ENCODE peak calls at places on chromosomes 4 and X, in six cellular contexts. K is nephron progenitor cell, S is GM10248, Q is psoas muscle, W is A549, E is AG09309. R is an unnamed sample.

GRCh38 chr4:26803462-26803861 is 57.2 kb upstream of the STIM2 start:
- DNase-seq in K (peak), S (no peak), Q (no peak), W (no peak), E (no peak), R (no peak)

GRCh38 chr4:78551420-78552351 is at the start of gene ANXA3:
- DNase-seq in K (peak), S (peak), Q (peak), W (no peak), E (no peak), R (peak)

GRCh38 chr4:173461170-173461569 is 62.3 kb upstream of the SCRG1 start:
- DNase-seq in K (no peak), S (no peak), Q (no peak), W (no peak), E (no peak), R (no peak)

GRCh38 chr4:6022607-6023288 is 4.5 kb upstream of the C4orf50 start:
- DNase-seq in K (no peak), S (no peak), Q (no peak), W (no peak), E (no peak), R (no peak)

GRCh38 chrX:120746153-120746552 is 116.3 kb upstream of the C1GALT1C1 start:
- DNase-seq in K (no peak), S (no peak), Q (no peak), W (no peak), E (no peak), R (no peak)

GRCh38 chr4:106773106-106773905 is 262.8 kb downstream of the DKK2 start:
- DNase-seq in K (no peak), S (no peak), Q (no peak), W (no peak), E (peak), R (no peak)

GRCh38 chr4:41390661-41391060 is 133.9 kb downstream of the UCHL1 start:
- DNase-seq in K (no peak), S (no peak), Q (no peak), W (no peak), E (no peak), R (no peak)

GRCh38 chr4:6942238-6942800 is 32.7 kb downstream of the TBC1D14 start:
- DNase-seq in K (no peak), S (peak), Q (no peak), W (peak), E (peak), R (peak)

GRCh38 chrX:120020305-120020704 is 57.2 kb downstream of the RHOXF2B start:
- DNase-seq in K (no peak), S (no peak), Q (no peak), W (no peak), E (no peak), R (no peak)

GRCh38 chr4:142129473-142129872 is 493.1 kb downstream of the IL15 start:
- DNase-seq in K (no peak), S (no peak), Q (no peak), W (no peak), E (no peak), R (no peak)

GRCh38 chrX:84219551-84219950 is 31.6 kb upstream of the RPS6KA6 start:
- DNase-seq in K (no peak), S (no peak), Q (no peak), W (no peak), E (no peak), R (no peak)

GRCh38 chr4:89765966-89766365 is 71.0 kb downstream of the SNCA start:
- DNase-seq in K (no peak), S (no peak), Q (no peak), W (no peak), E (peak), R (no peak)

GRCh38 chr4:95095352-95095974 is 337.7 kb downstream of the BMPR1B start:
- DNase-seq in K (no peak), S (no peak), Q (no peak), W (peak), E (peak), R (no peak)

GRCh38 chrX:46649421-46650260 is 76.1 kb downstream of the CHST7 start:
- DNase-seq in K (no peak), S (no peak), Q (peak), W (no peak), E (no peak), R (no peak)

GRCh38 chr4:65917486-65917885 is 247.2 kb upstream of the EPHA5 start:
- DNase-seq in K (no peak), S (no peak), Q (no peak), W (no peak), E (peak), R (no peak)

GRCh38 chr4:1626151-1626550 is 58.0 kb downstream of the FAM53A start:
- DNase-seq in K (no peak), S (no peak), Q (no peak), W (no peak), E (no peak), R (no peak)

GRCh38 chrX:40663078-40663740 is 15.8 kb upstream of the CXorf38 start:
- DNase-seq in K (no peak), S (no peak), Q (no peak), W (no peak), E (no peak), R (no peak)

GRCh38 chr4:107743532-107743931 is 23.5 kb upstream of the PAPSS1 start:
- DNase-seq in K (no peak), S (no peak), Q (no peak), W (no peak), E (no peak), R (no peak)

GRCh38 chrX:34612036-34612435 is 45.0 kb downstream of the TMEM47 start:
- DNase-seq in K (no peak), S (no peak), Q (no peak), W (no peak), E (no peak), R (no peak)

GRCh38 chr4:38560763-38561558 is 103.0 kb upstream of the KLF3 start:
- DNase-seq in K (no peak), S (peak), Q (no peak), W (no peak), E (no peak), R (peak)

GRCh38 chrX:155857561-155857960 is 23.6 kb upstream of the VAMP7 start:
- DNase-seq in K (no peak), S (no peak), Q (no peak), W (peak), E (no peak), R (no peak)
- TF ChIP-seq CTCF in K (no peak), S (peak), Q (no peak), W (peak), E (peak), R (peak)

GRCh38 chr4:171785392-171785791 is 27.8 kb upstream of the GALNTL6 start:
- DNase-seq in K (no peak), S (no peak), Q (no peak), W (no peak), E (no peak), R (no peak)
- TF ChIP-seq CTCF in K (no peak), S (no peak), Q (no peak), W (no peak), E (no peak), R (no peak)

GRCh38 chr4:55547918-55548317 is 1.2 kb upstream of the CLOCK start:
- DNase-seq in K (no peak), S (no peak), Q (no peak), W (no peak), E (no peak), R (no peak)

GRCh38 chr4:55545681-55546632 is 752 bp downstream of the CLOCK start:
- DNase-seq in K (peak), S (peak), Q (peak), W (peak), E (no peak), R (peak)

GRCh38 chr4:55545133-55545532 is 1.6 kb downstream of the CLOCK start:
- DNase-seq in K (no peak), S (no peak), Q (no peak), W (no peak), E (no peak), R (no peak)

GRCh38 chr4:55547461-55547770 is 707 bp upstream of the CLOCK start:
- DNase-seq in K (peak), S (no peak), Q (no peak), W (no peak), E (no peak), R (no peak)

GRCh38 chr4:55546633-55547460 is at the start of gene CLOCK:
- DNase-seq in K (peak), S (peak), Q (peak), W (peak), E (peak), R (peak)
- TF ChIP-seq CTCF in K (peak), S (peak), Q (peak), W (no peak), E (peak), R (peak)

DNA sequence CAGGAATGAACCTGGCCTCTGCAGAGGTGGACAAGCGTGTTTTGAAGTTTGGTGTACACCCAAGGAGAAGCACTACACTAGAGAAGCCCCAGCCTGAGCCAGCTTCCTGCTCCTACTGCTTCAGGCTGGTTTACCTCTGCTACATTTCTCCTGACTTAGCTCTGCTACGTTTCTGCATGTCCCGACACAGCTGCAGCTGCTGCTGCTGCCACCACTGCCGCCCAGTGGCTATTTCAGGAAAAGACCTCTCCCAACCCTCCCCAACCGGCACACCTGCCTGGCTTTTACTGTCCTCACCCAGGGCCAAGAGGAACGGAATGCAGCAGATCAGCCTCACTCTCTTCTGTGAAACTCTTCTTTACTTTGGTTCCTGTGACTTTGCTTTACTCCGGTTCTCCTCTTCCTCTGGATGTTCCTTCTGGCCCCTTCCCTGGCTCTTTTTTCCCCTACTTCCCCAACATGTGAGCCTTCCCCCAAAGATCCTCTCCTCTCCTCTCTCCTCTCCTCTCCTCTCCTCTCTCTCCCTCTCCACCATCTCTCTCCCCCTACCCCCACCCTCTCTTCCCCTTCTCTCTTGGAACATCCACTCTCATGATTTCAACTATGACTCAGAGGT is 3.1 kb upstream of the P2RY4 start:
- DNase-seq in K (peak), S (peak), Q (no peak), W (peak), E (no peak), R (no peak)
- TF ChIP-seq CTCF in K (peak), S (peak), Q (peak), W (peak), E (peak), R (peak)

DNA sequence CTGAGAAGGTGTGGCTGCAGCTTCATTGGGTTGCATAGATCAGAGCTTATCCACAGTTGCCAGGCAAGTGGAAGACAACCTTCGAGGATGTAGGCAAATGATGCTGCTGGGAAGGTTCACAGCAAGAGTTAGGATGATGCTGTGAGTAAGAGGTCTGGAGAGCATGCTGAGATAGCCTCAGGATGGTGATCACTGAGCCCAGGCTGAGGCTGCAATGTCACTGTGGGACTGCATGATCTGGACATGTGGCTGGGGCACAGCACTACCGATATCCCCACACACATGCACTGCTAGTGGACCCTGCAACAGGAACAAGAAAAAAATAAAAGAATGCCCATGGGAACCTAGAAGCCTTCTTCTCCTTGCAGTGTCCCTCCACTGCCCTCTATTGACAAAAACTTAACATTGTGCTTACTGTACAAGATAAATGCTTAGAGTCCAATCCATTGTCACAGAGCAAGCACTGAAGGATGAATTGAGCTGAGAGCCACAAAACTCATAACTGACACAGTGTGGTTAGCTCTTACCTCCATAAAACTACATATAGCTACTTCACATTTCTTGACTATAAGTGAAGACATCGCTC is 105.6 kb downstream of the CNKSR2 start:
- DNase-seq in K (peak), S (peak), Q (no peak), W (peak), E (peak), R (peak)
- TF ChIP-seq CTCF in K (peak), S (peak), Q (peak), W (peak), E (peak), R (peak)

DNA sequence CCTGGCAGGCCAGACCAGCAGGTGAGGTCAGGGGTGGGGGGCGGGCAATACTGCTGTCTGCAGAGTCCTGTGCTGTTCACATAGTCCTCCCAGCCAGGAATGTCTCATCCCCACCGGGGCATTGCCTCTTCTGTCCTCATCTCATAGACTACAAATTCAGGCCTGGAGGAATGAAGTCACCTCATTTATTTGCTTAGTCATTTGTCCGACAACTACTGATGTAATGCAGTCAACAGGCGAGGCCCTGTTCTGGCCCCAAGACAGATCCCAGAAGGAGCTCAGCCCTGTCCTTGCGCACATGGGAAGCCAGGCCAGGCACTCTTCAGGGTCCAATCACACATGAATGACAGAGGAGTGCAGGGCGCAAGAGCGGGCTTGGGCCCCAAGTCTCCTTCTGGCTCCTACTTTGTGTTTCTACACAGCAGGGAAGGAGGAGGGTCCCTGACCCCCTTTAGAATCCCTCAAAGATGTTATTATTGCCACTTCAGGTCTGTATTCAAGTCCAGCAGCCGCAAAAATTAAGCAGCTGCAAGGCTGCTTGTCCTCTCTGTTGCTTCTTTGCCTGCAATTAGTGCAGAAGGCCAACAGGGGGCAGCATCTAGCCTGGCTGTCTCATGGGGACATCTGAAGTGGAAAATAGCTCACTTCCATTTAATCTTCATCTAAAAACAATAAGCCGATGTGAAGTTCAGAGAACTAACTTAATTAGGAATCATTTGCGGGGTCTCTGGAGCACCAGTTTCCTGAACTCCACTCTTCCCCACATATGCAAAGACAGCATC is 15.2 kb upstream of the HMX1 start:
- DNase-seq in K (no peak), S (no peak), Q (no peak), W (no peak), E (no peak), R (no peak)
- TF ChIP-seq CTCF in K (peak), S (no peak), Q (no peak), W (peak), E (peak), R (no peak)

GRCh38 chr4:163758032-163758431 is 263.5 kb downstream of the TMA16 start:
- DNase-seq in K (no peak), S (no peak), Q (no peak), W (no peak), E (no peak), R (no peak)

GRCh38 chr4:163755013-163755412 is 260.5 kb downstream of the TMA16 start:
- DNase-seq in K (no peak), S (peak), Q (no peak), W (peak), E (peak), R (peak)
- TF ChIP-seq CTCF in K (peak), S (peak), Q (no peak), W (peak), E (peak), R (peak)

GRCh38 chr4:103996059-103996458 is 276.3 kb upstream of the TACR3 start:
- DNase-seq in K (no peak), S (no peak), Q (no peak), W (peak), E (no peak), R (no peak)
- TF ChIP-seq CTCF in K (no peak), S (peak), Q (no peak), W (peak), E (no peak), R (no peak)

GRCh38 chrX:24301806-24302205 is 12.1 kb downstream of the SUPT20HL2 start:
- DNase-seq in K (no peak), S (no peak), Q (no peak), W (no peak), E (no peak), R (no peak)

GRCh38 chrX:24301060-24301459 is 12.8 kb downstream of the SUPT20HL2 start:
- DNase-seq in K (no peak), S (no peak), Q (no peak), W (no peak), E (no peak), R (no peak)

GRCh38 chrX:24305905-24306304 is 8.0 kb downstream of the SUPT20HL2 start:
- DNase-seq in K (no peak), S (no peak), Q (no peak), W (no peak), E (no peak), R (no peak)

GRCh38 chrX:24306430-24306829 is 7.4 kb downstream of the SUPT20HL2 start:
- DNase-seq in K (no peak), S (no peak), Q (no peak), W (no peak), E (no peak), R (no peak)
- TF ChIP-seq CTCF in K (no peak), S (no peak), Q (no peak), W (no peak), E (no peak), R (peak)